ENCODE peak calls at places on chromosome 3, in seven cellular contexts. U is HEK293T, Y is globus pallidus, L is HL-60, Q is Ammon's horn, G is coronary artery, H is B cell. N is an unnamed sample.

GRCh38 chr3:40267940-40268707 is 41.4 kb upstream of the EIF1B start:
- DNase-seq in Q (no peak), Y (no peak), H (no peak), G (no peak), L (no peak), U (no peak), N (no peak)

GRCh38 chr3:29324180-29324651 is 43.3 kb downstream of the RBMS3 start:
- DNase-seq in U (no peak), L (no peak), Y (peak), G (peak), H (peak), Q (peak), N (peak)

GRCh38 chr3:3110299-3110630 is at the start of gene IL5RA:
- DNase-seq in L (peak), Q (no peak), G (no peak), H (peak), Y (no peak), U (no peak), N (no peak)

GRCh38 chr3:65607101-65607500 is 431.6 kb downstream of the MAGI1 start:
- DNase-seq in U (no peak), H (no peak), Y (no peak), G (no peak), L (no peak), Q (no peak), N (no peak)

GRCh38 chr3:188262913-188263683 is 109.1 kb downstream of the LPP start:
- DNase-seq in G (peak), Y (peak), Q (peak), H (no peak), U (no peak), L (no peak), N (peak)

GRCh38 chr3:190076601-190077444 is 43.9 kb downstream of the P3H2 start:
- DNase-seq in L (no peak), U (no peak), G (peak), H (no peak), Q (peak), Y (no peak), N (peak)

GRCh38 chr3:130915567-130916292 is 21.8 kb downstream of the ATP2C1 start:
- DNase-seq in Q (no peak), L (no peak), Y (no peak), H (no peak), U (no peak), G (no peak), N (no peak)

GRCh38 chr3:98886525-98886924 is 15.0 kb downstream of the DCBLD2 start:
- DNase-seq in G (no peak), U (no peak), Y (no peak), Q (no peak), L (no peak), H (no peak), N (no peak)

GRCh38 chr3:1118074-1118473 is 25.2 kb downstream of the CNTN6 start:
- DNase-seq in Q (no peak), Y (no peak), L (no peak), G (no peak), U (no peak), H (no peak), N (no peak)